ENCODE peak calls at places on chromosomes 1 and 21, in ten cellular contexts. T is IMR-90, M is heart right ventricle, Y is fibroblast of the aortic adventitia, U is K562, N is H9, S is fibroblast of mammary gland, L is astrocyte of the cerebellum, O is progenitor cell of endocrine pancreas, W is endothelial cell. I is an unnamed sample.

GRCh38 chr21:29217818-29218252 is 80.9 kb upstream of the BACH1 start:
- DNase-seq in L (peak), Y (peak), N (no peak), T (peak), U (no peak), M (no peak), S (peak), O (no peak), W (no peak), I (no peak)

GRCh38 chr1:59442492-59442891 is 145.6 kb downstream of the FGGY start:
- DNase-seq in O (no peak), U (no peak), L (no peak), S (no peak), M (no peak), Y (no peak), W (no peak), T (no peak), N (no peak), I (no peak)

GRCh38 chr1:209772116-209772515 is 12.2 kb downstream of the C1orf74 start:
- DNase-seq in L (no peak), Y (no peak), W (no peak), N (no peak), O (no peak), T (no peak), M (no peak), U (no peak), S (no peak), I (no peak)

GRCh38 chr1:14263207-14263606 is 335.3 kb upstream of the KAZN start:
- DNase-seq in Y (no peak), W (no peak), O (no peak), T (no peak), N (no peak), S (no peak), U (no peak), M (no peak), L (no peak), I (no peak)

GRCh38 chr1:117527566-117528102 is 78.2 kb upstream of the TENT5C start:
- DNase-seq in M (no peak), N (no peak), L (peak), O (no peak), S (peak), W (no peak), Y (peak), U (no peak), T (peak), I (no peak)

GRCh38 chr1:91768786-91769697 is 116.9 kb downstream of the TGFBR3 start:
- DNase-seq in M (no peak), N (no peak), S (peak), T (peak), U (peak), L (no peak), Y (no peak), O (no peak), W (no peak), I (no peak)

GRCh38 chr1:33640114-33640660 is 167.7 kb downstream of the ZSCAN20 start:
- DNase-seq in O (no peak), Y (peak), S (peak), N (no peak), M (no peak), W (no peak), U (no peak), T (peak), L (no peak), I (no peak)

GRCh38 chr1:161069201-161069685 is 448 bp downstream of the ARHGAP30 start:
- DNase-seq in W (no peak), M (no peak), S (no peak), N (no peak), L (no peak), U (no peak), Y (no peak), O (no peak), T (no peak), I (no peak)

GRCh38 chr1:205077934-205078311 is 6.3 kb downstream of the TMEM81 start:
- DNase-seq in O (no peak), T (no peak), M (no peak), S (peak), U (no peak), Y (peak), N (no peak), L (no peak), W (no peak), I (no peak)

GRCh38 chr1:230124187-230125128 is 57.4 kb downstream of the GALNT2 start:
- DNase-seq in L (no peak), M (no peak), Y (no peak), W (no peak), O (no peak), T (no peak), N (no peak), S (peak), U (no peak), I (no peak)

GRCh38 chr1:152185544-152186391 is 26.7 kb upstream of the RPTN start:
- DNase-seq in Y (peak), N (peak), S (peak), U (peak), T (peak), W (peak), O (no peak), L (peak), M (no peak), I (no peak)

GRCh38 chr1:152186556-152187285 is 27.7 kb upstream of the RPTN start:
- DNase-seq in Y (peak), O (no peak), L (no peak), T (no peak), U (no peak), S (no peak), W (no peak), N (no peak), M (no peak), I (no peak)

GRCh38 chr1:152182942-152183341 is 23.9 kb upstream of the RPTN start:
- DNase-seq in M (no peak), U (no peak), T (peak), S (peak), N (no peak), W (no peak), Y (peak), O (no peak), L (peak), I (no peak)

GRCh38 chr1:152179566-152179965 is 20.5 kb upstream of the RPTN start:
- DNase-seq in U (no peak), M (no peak), T (no peak), L (no peak), O (no peak), Y (no peak), W (no peak), S (peak), N (no peak), I (no peak)

GRCh38 chr1:152182431-152182830 is 23.4 kb upstream of the RPTN start:
- DNase-seq in O (no peak), Y (peak), U (no peak), S (peak), L (no peak), N (no peak), W (peak), M (no peak), T (no peak), I (no peak)
- TF ChIP-seq CTCF in O (peak), Y (peak), U (peak), S (peak), L (peak), N (no peak), W (peak), M (peak), T (peak), I (no peak)

GRCh38 chr1:155070721-155071556 is 7.4 kb downstream of the EFNA4 start:
- DNase-seq in N (peak), M (peak), L (no peak), S (peak), W (peak), Y (peak), O (peak), U (peak), T (peak), I (peak)
- TF ChIP-seq CTCF in N (peak), M (peak), L (peak), S (no peak), W (peak), Y (peak), O (peak), U (peak), T (peak), I (peak)

GRCh38 chr1:2429780-2430591 is 17.6 kb upstream of the PEX10 start:
- DNase-seq in W (no peak), L (no peak), M (no peak), Y (no peak), O (no peak), S (no peak), N (peak), T (no peak), U (peak), I (no peak)
- TF ChIP-seq CTCF in W (peak), L (peak), M (no peak), Y (peak), O (peak), S (peak), N (peak), T (peak), U (peak), I (peak)

GRCh38 chr1:93732514-93732913 is 50.9 kb upstream of the BCAR3 start:
- DNase-seq in M (no peak), U (no peak), T (no peak), S (no peak), L (no peak), W (no peak), Y (no peak), O (no peak), N (no peak), I (no peak)

GRCh38 chr1:93733340-93733739 is 51.7 kb upstream of the BCAR3 start:
- DNase-seq in M (no peak), U (no peak), W (no peak), N (no peak), S (no peak), O (no peak), T (no peak), Y (no peak), L (no peak), I (no peak)

GRCh38 chr1:93738075-93738622 is 56.5 kb upstream of the BCAR3 start:
- DNase-seq in N (no peak), O (no peak), L (peak), M (no peak), W (no peak), T (peak), U (no peak), Y (peak), S (peak), I (no peak)

GRCh38 chr1:93735722-93736121 is 54.1 kb upstream of the BCAR3 start:
- DNase-seq in U (no peak), L (peak), O (no peak), S (peak), T (peak), M (no peak), Y (peak), W (no peak), N (no peak), I (no peak)

DNA sequence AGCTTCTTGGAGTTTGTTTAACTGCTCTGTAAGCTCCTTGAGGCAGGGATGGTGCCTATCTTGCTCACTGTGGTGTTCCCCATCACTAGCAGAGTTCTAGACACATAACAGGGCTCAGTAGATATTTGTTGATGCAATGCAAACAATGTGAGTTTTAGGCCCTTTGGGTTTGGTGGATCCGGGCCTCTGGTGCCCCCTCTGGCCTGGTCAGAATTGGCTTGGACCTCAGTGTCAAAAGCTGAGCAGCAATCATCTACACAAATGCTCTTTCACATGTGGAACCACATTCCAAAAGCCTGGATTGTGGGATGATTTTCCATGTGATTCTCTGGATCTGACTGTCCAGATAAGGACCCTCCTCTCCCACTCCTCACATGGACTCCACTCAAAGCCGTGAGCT is 53.4 kb upstream of the BCAR3 start:
- DNase-seq in U (peak), S (peak), O (no peak), M (no peak), W (no peak), T (no peak), L (no peak), N (no peak), Y (no peak), I (no peak)
- TF ChIP-seq CTCF in U (peak), S (peak), O (no peak), M (no peak), W (no peak), T (peak), L (peak), N (peak), Y (peak), I (no peak)

GRCh38 chr1:111733183-111733995 is 5.8 kb downstream of the INKA2 start:
- DNase-seq in N (no peak), L (no peak), M (peak), Y (peak), T (peak), U (peak), W (peak), O (no peak), S (peak), I (no peak)
- TF ChIP-seq CTCF in N (no peak), L (no peak), M (no peak), Y (no peak), T (no peak), U (no peak), W (no peak), O (no peak), S (no peak), I (no peak)